ENCODE peak calls at places on chromosomes 4 and X, in ten cellular contexts. One of them, this sample, is unnamed.

GRCh38 chr4:103046416-103047290 is 27.1 kb upstream of the SLC9B1 start:
- DNase-seq in GM12864: peak
- DNase-seq in uterus: no peak
- DNase-seq in keratinocyte: no peak
- DNase-seq in stomach: peak
- DNase-seq in esophagus muscularis mucosa: no peak
- DNase-seq in testis: peak
- DNase-seq in kidney: no peak
- DNase-seq in GM12865: peak
- DNase-seq in tibial nerve: no peak
- DNase-seq in this sample: peak

GRCh38 chr4:173503330-173504180 is 26.5 kb downstream of the HAND2 start:
- DNase-seq in GM12864: no peak
- DNase-seq in uterus: no peak
- DNase-seq in keratinocyte: no peak
- DNase-seq in stomach: no peak
- DNase-seq in esophagus muscularis mucosa: peak
- DNase-seq in testis: no peak
- DNase-seq in kidney: no peak
- DNase-seq in GM12865: no peak
- DNase-seq in tibial nerve: no peak
- DNase-seq in this sample: no peak

GRCh38 chr4:184856277-184856609 is 30.5 kb upstream of the ACSL1 start:
- DNase-seq in GM12864: no peak
- DNase-seq in uterus: no peak
- DNase-seq in keratinocyte: no peak
- DNase-seq in stomach: no peak
- DNase-seq in esophagus muscularis mucosa: no peak
- DNase-seq in testis: no peak
- DNase-seq in kidney: no peak
- DNase-seq in GM12865: peak
- DNase-seq in tibial nerve: no peak
- DNase-seq in this sample: no peak

GRCh38 chr4:154073107-154073817 is 284.4 kb upstream of the SFRP2 start:
- DNase-seq in GM12864: no peak
- DNase-seq in uterus: no peak
- DNase-seq in keratinocyte: no peak
- DNase-seq in stomach: no peak
- DNase-seq in esophagus muscularis mucosa: peak
- DNase-seq in testis: no peak
- DNase-seq in kidney: no peak
- DNase-seq in GM12865: peak
- DNase-seq in tibial nerve: no peak
- DNase-seq in this sample: peak

GRCh38 chr4:117447925-117448324 is 362.5 kb upstream of the TRAM1L1 start:
- DNase-seq in GM12864: no peak
- DNase-seq in uterus: no peak
- DNase-seq in keratinocyte: no peak
- DNase-seq in stomach: no peak
- DNase-seq in esophagus muscularis mucosa: no peak
- DNase-seq in testis: peak
- DNase-seq in kidney: no peak
- DNase-seq in GM12865: peak
- DNase-seq in tibial nerve: no peak
- DNase-seq in this sample: no peak

GRCh38 chr4:112284662-112285411 is 867 bp downstream of the TIFA start:
- DNase-seq in GM12864: no peak
- DNase-seq in uterus: no peak
- DNase-seq in keratinocyte: no peak
- DNase-seq in stomach: no peak
- DNase-seq in esophagus muscularis mucosa: no peak
- DNase-seq in testis: peak
- DNase-seq in kidney: peak
- DNase-seq in GM12865: peak
- DNase-seq in tibial nerve: no peak
- DNase-seq in this sample: peak

GRCh38 chr4:145554691-145555090 is 64.5 kb upstream of the MMAA start:
- DNase-seq in GM12864: no peak
- DNase-seq in uterus: no peak
- DNase-seq in keratinocyte: no peak
- DNase-seq in stomach: no peak
- DNase-seq in esophagus muscularis mucosa: no peak
- DNase-seq in testis: no peak
- DNase-seq in kidney: no peak
- DNase-seq in GM12865: no peak
- DNase-seq in tibial nerve: no peak
- DNase-seq in this sample: no peak

GRCh38 chr4:46844325-46844917 is 64.6 kb downstream of the COX7B2 start:
- DNase-seq in GM12864: peak
- DNase-seq in uterus: no peak
- DNase-seq in keratinocyte: no peak
- DNase-seq in stomach: peak
- DNase-seq in esophagus muscularis mucosa: no peak
- DNase-seq in testis: peak
- DNase-seq in kidney: no peak
- DNase-seq in GM12865: peak
- DNase-seq in tibial nerve: no peak
- DNase-seq in this sample: peak

GRCh38 chr4:185101354-185101890 is 41.6 kb upstream of the SLC25A4 start:
- DNase-seq in GM12864: no peak
- DNase-seq in uterus: no peak
- DNase-seq in keratinocyte: no peak
- DNase-seq in stomach: no peak
- DNase-seq in esophagus muscularis mucosa: no peak
- DNase-seq in testis: no peak
- DNase-seq in kidney: no peak
- DNase-seq in GM12865: no peak
- DNase-seq in tibial nerve: no peak
- DNase-seq in this sample: peak

GRCh38 chrX:152819271-152819670 is 11.3 kb downstream of the CETN2 start:
- DNase-seq in GM12864: no peak
- DNase-seq in uterus: no peak
- DNase-seq in keratinocyte: no peak
- DNase-seq in stomach: no peak
- DNase-seq in esophagus muscularis mucosa: no peak
- DNase-seq in testis: no peak
- DNase-seq in kidney: no peak
- DNase-seq in GM12865: no peak
- DNase-seq in tibial nerve: no peak
- DNase-seq in this sample: no peak

GRCh38 chr4:38672247-38673071 is 8.5 kb downstream of the KLF3 start:
- DNase-seq in GM12864: no peak
- DNase-seq in uterus: no peak
- DNase-seq in keratinocyte: no peak
- DNase-seq in stomach: no peak
- DNase-seq in esophagus muscularis mucosa: no peak
- DNase-seq in testis: no peak
- DNase-seq in kidney: no peak
- DNase-seq in GM12865: no peak
- DNase-seq in tibial nerve: no peak
- DNase-seq in this sample: no peak

GRCh38 chrX:12770440-12770839 is 20.8 kb upstream of the PRPS2 start:
- DNase-seq in GM12864: no peak
- DNase-seq in uterus: no peak
- DNase-seq in keratinocyte: no peak
- DNase-seq in stomach: no peak
- DNase-seq in esophagus muscularis mucosa: no peak
- DNase-seq in testis: no peak
- DNase-seq in kidney: no peak
- DNase-seq in GM12865: peak
- DNase-seq in tibial nerve: no peak
- DNase-seq in this sample: peak

GRCh38 chrX:67636532-67636931 is 92.7 kb downstream of the AR start:
- DNase-seq in GM12864: no peak
- DNase-seq in uterus: no peak
- DNase-seq in keratinocyte: no peak
- DNase-seq in stomach: no peak
- DNase-seq in esophagus muscularis mucosa: no peak
- DNase-seq in testis: no peak
- DNase-seq in kidney: no peak
- DNase-seq in GM12865: no peak
- DNase-seq in tibial nerve: no peak
- DNase-seq in this sample: peak

GRCh38 chr4:1872918-1873269 is 1.7 kb downstream of the NSD2 start:
- DNase-seq in GM12864: peak
- DNase-seq in uterus: no peak
- DNase-seq in keratinocyte: no peak
- DNase-seq in stomach: no peak
- DNase-seq in esophagus muscularis mucosa: no peak
- DNase-seq in testis: no peak
- DNase-seq in kidney: no peak
- DNase-seq in GM12865: peak
- DNase-seq in tibial nerve: no peak
- DNase-seq in this sample: peak

GRCh38 chr4:1874207-1874606 is 3.0 kb downstream of the NSD2 start:
- DNase-seq in GM12864: no peak
- DNase-seq in uterus: no peak
- DNase-seq in keratinocyte: no peak
- DNase-seq in stomach: no peak
- DNase-seq in esophagus muscularis mucosa: no peak
- DNase-seq in testis: no peak
- DNase-seq in kidney: no peak
- DNase-seq in GM12865: no peak
- DNase-seq in tibial nerve: no peak
- DNase-seq in this sample: no peak

GRCh38 chr4:1873776-1874175 is 2.6 kb downstream of the NSD2 start:
- DNase-seq in GM12864: no peak
- DNase-seq in uterus: no peak
- DNase-seq in keratinocyte: no peak
- DNase-seq in stomach: no peak
- DNase-seq in esophagus muscularis mucosa: no peak
- DNase-seq in testis: no peak
- DNase-seq in kidney: peak
- DNase-seq in GM12865: no peak
- DNase-seq in tibial nerve: no peak
- DNase-seq in this sample: no peak

GRCh38 chr4:1871471-1872021 is 353 bp downstream of the NSD2 start:
- DNase-seq in GM12864: no peak
- DNase-seq in uterus: peak
- DNase-seq in keratinocyte: no peak
- DNase-seq in stomach: no peak
- DNase-seq in esophagus muscularis mucosa: no peak
- DNase-seq in testis: no peak
- DNase-seq in kidney: peak
- DNase-seq in GM12865: no peak
- DNase-seq in tibial nerve: no peak
- DNase-seq in this sample: no peak

DNA sequence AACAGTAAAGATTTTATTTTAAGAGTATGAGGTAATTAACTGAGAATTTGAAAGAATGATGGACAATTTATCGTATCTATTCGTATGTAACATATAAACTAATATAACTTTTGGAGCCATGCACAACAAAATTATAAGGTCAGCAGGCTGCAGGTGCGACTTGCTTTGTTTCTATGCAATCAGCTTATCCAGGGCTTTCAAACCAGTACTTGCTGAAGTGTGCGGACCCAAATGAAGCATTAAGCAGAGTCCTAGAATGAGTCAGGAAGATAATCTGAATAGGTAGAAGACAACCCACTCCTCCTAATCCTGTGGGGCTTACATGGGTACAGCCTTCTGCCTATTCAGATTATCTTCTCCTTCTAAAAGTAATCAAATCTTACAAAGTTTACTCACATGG is 2.1 kb downstream of the NSD2 start:
- DNase-seq in GM12864: no peak
- DNase-seq in uterus: no peak
- DNase-seq in keratinocyte: no peak
- DNase-seq in stomach: no peak
- DNase-seq in esophagus muscularis mucosa: no peak
- DNase-seq in testis: no peak
- DNase-seq in kidney: no peak
- DNase-seq in GM12865: peak
- DNase-seq in tibial nerve: no peak
- DNase-seq in this sample: no peak
- H3K4me3 ChIP-seq in GM12864: peak
- H3K4me3 ChIP-seq in uterus: no peak
- H3K4me3 ChIP-seq in keratinocyte: peak
- H3K4me3 ChIP-seq in stomach: no peak
- H3K4me3 ChIP-seq in esophagus muscularis mucosa: no peak
- H3K4me3 ChIP-seq in testis: no peak
- H3K4me3 ChIP-seq in kidney: no peak
- H3K4me3 ChIP-seq in GM12865: peak
- H3K4me3 ChIP-seq in tibial nerve: no peak
- H3K4me3 ChIP-seq in this sample: no peak

GRCh38 chr4:35725131-35725530 is 519.2 kb downstream of the ARAP2 start:
- DNase-seq in GM12864: no peak
- DNase-seq in uterus: no peak
- DNase-seq in keratinocyte: no peak
- DNase-seq in stomach: no peak
- DNase-seq in esophagus muscularis mucosa: no peak
- DNase-seq in testis: no peak
- DNase-seq in kidney: no peak
- DNase-seq in GM12865: peak
- DNase-seq in tibial nerve: no peak
- DNase-seq in this sample: no peak
- TF ChIP-seq CTCF in GM12864: peak
- TF ChIP-seq CTCF in uterus: no peak
- TF ChIP-seq CTCF in keratinocyte: no peak
- TF ChIP-seq CTCF in stomach: no peak
- TF ChIP-seq CTCF in esophagus muscularis mucosa: no peak
- TF ChIP-seq CTCF in testis: no peak
- TF ChIP-seq CTCF in kidney: no peak
- TF ChIP-seq CTCF in GM12865: peak
- TF ChIP-seq CTCF in tibial nerve: no peak
- TF ChIP-seq CTCF in this sample: no peak

GRCh38 chrX:106035064-106035463 is 3.5 kb downstream of the SERPINA7 start:
- DNase-seq in GM12864: no peak
- DNase-seq in uterus: no peak
- DNase-seq in keratinocyte: no peak
- DNase-seq in stomach: no peak
- DNase-seq in esophagus muscularis mucosa: no peak
- DNase-seq in testis: no peak
- DNase-seq in kidney: no peak
- DNase-seq in GM12865: no peak
- DNase-seq in tibial nerve: no peak
- DNase-seq in this sample: no peak
- H3K4me3 ChIP-seq in GM12864: no peak
- H3K4me3 ChIP-seq in uterus: no peak
- H3K4me3 ChIP-seq in keratinocyte: no peak
- H3K4me3 ChIP-seq in stomach: no peak
- H3K4me3 ChIP-seq in esophagus muscularis mucosa: no peak
- H3K4me3 ChIP-seq in testis: no peak
- H3K4me3 ChIP-seq in kidney: no peak
- H3K4me3 ChIP-seq in GM12865: no peak
- H3K4me3 ChIP-seq in tibial nerve: no peak
- H3K4me3 ChIP-seq in this sample: no peak

GRCh38 chrX:31993635-31994034 is 921.8 kb upstream of the FTHL17 start:
- DNase-seq in GM12864: no peak
- DNase-seq in uterus: no peak
- DNase-seq in keratinocyte: no peak
- DNase-seq in stomach: no peak
- DNase-seq in esophagus muscularis mucosa: no peak
- DNase-seq in testis: no peak
- DNase-seq in kidney: no peak
- DNase-seq in GM12865: no peak
- DNase-seq in tibial nerve: no peak
- DNase-seq in this sample: no peak

DNA sequence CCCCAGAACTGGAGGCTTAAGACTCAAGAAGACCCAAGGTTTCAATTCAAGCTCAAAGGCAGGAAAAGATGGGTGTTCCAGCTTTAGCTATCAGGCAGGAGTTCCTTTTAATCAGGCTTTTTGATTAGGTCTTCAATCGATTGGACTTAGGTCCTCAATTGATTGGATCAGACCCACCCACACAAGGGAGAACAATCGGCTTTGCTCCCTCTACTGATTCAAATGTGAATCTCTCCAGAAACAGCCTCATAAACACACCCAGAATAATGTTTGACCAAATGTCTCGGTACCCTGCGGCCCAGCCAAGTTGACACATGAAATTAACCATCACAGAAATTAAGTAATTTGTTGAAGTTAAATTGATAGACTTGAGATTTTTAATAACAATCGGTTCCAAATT is 917.1 kb upstream of the FTHL17 start:
- DNase-seq in GM12864: no peak
- DNase-seq in uterus: no peak
- DNase-seq in keratinocyte: no peak
- DNase-seq in stomach: no peak
- DNase-seq in esophagus muscularis mucosa: no peak
- DNase-seq in testis: no peak
- DNase-seq in kidney: no peak
- DNase-seq in GM12865: no peak
- DNase-seq in tibial nerve: no peak
- DNase-seq in this sample: no peak
- TF ChIP-seq CTCF in GM12864: no peak
- TF ChIP-seq CTCF in uterus: no peak
- TF ChIP-seq CTCF in keratinocyte: no peak
- TF ChIP-seq CTCF in stomach: no peak
- TF ChIP-seq CTCF in esophagus muscularis mucosa: no peak
- TF ChIP-seq CTCF in testis: no peak
- TF ChIP-seq CTCF in kidney: no peak
- TF ChIP-seq CTCF in GM12865: no peak
- TF ChIP-seq CTCF in tibial nerve: no peak
- TF ChIP-seq CTCF in this sample: no peak

This sample was measured in foreskin fibroblast.